ENCODE peak calls at places on chromosome 6, in four cellular contexts. H is mesenchymal stem cell; P is SHP77 treated with DMSO at 0.1 percent for 48 hours; W is stimulated activated CD4-positive, alpha-beta T cell treated with anti-CD3 and anti-CD28 coated beads, Interleukin-2, amount 100 ng/mL, for 24 hours. D is an unnamed sample.

GRCh38 chr6:142827356-142827755 is 117.6 kb downstream of the HIVEP2 start:
- DNase-seq in H (no peak), P (no peak), W (no peak), D (no peak)

GRCh38 chr6:80641591-80641990 is 535.1 kb downstream of the BCKDHB start:
- DNase-seq in P (no peak), W (no peak), H (peak), D (no peak)

GRCh38 chr6:129133770-129134192 is 250.8 kb downstream of the LAMA2 start:
- DNase-seq in P (no peak), H (no peak), W (no peak), D (no peak)

GRCh38 chr6:157885876-157886275 is 62.8 kb downstream of the SNX9 start:
- DNase-seq in P (no peak), H (no peak), W (no peak), D (no peak)

GRCh38 chr6:53800976-53801375 is 6.2 kb downstream of the LRRC1 start:
- DNase-seq in W (no peak), H (no peak), P (no peak), D (no peak)

GRCh38 chr6:166830891-166831363 is 125.4 kb downstream of the RNASET2 start:
- DNase-seq in P (no peak), W (no peak), H (no peak), D (no peak)

GRCh38 chr6:161242779-161243693 is 30.8 kb downstream of the AGPAT4 start:
- DNase-seq in W (no peak), H (peak), P (no peak), D (peak)

GRCh38 chr6:97177905-97178304 is 105.1 kb downstream of the MMS22L start:
- DNase-seq in H (no peak), W (no peak), P (no peak), D (no peak)

GRCh38 chr6:25942561-25943147 is 12.2 kb upstream of the SLC17A2 start:
- DNase-seq in W (no peak), H (peak), P (peak), D (peak)

GRCh38 chr6:85278456-85279035 is 171.3 kb upstream of the NT5E start:
- DNase-seq in H (no peak), W (no peak), P (no peak), D (no peak)

GRCh38 chr6:75563032-75563431 is 38.6 kb upstream of the SENP6 start:
- DNase-seq in W (no peak), P (no peak), H (peak), D (peak)

GRCh38 chr6:40498148-40498547 is 89.0 kb downstream of the LRFN2 start:
- DNase-seq in W (no peak), P (no peak), H (no peak), D (no peak)

GRCh38 chr6:134002821-134003220 is 49.6 kb downstream of the SLC2A12 start:
- DNase-seq in P (no peak), W (no peak), H (no peak), D (no peak)

GRCh38 chr6:3285049-3285639 is 26.4 kb downstream of the PSMG4 start:
- DNase-seq in H (no peak), W (no peak), P (no peak), D (no peak)

GRCh38 chr6:44508646-44509045 is 121.1 kb downstream of the CDC5L start:
- DNase-seq in W (no peak), H (peak), P (no peak), D (no peak)

GRCh38 chr6:158131926-158132325 is 36.1 kb downstream of the SERAC1 start:
- DNase-seq in H (peak), P (peak), W (no peak), D (peak)

GRCh38 chr6:81204741-81205140 is 547.7 kb downstream of the TENT5A start:
- DNase-seq in W (no peak), H (peak), P (no peak), D (peak)

GRCh38 chr6:43113431-43114260 is 37.5 kb downstream of the PTK7 start:
- DNase-seq in P (no peak), H (no peak), W (no peak), D (no peak)

GRCh38 chr6:158707826-158708225 is 58.0 kb downstream of the SYTL3 start:
- DNase-seq in P (no peak), W (no peak), H (no peak), D (no peak)

GRCh38 chr6:33828452-33828763 is 24.6 kb upstream of the MLN start:
- DNase-seq in P (no peak), W (no peak), H (no peak), D (no peak)

GRCh38 chr6:166944666-166945256 is 11.6 kb downstream of the RNASET2 start:
- DNase-seq in P (no peak), H (no peak), W (no peak), D (no peak)